ENCODE peak calls at places on chromosomes 6 and 20, in nine cellular contexts. A is ascending aorta, F is IMR-90, I is esophagus muscularis mucosa, P is tibial nerve, T is ovary, K is HCT116, S is PC-3, U is endodermal cell. R is an unnamed sample.

GRCh38 chr6:33585403-33586107 is 5.5 kb upstream of the BAK1 start:
- DNase-seq in A (peak; percentile 50), F (peak; percentile 55), I (peak; percentile 97), P (peak; percentile 79), T (peak; percentile 84), K (peak; percentile 62), S (peak; percentile 89), U (peak; percentile 95), R (peak; percentile 83)

GRCh38 chr6:43842231-43842794 is 72.3 kb downstream of the VEGFA start:
- DNase-seq in A (no peak), F (peak; percentile 72), I (no peak), P (no peak), T (no peak), K (no peak), S (peak; percentile 20), U (no peak), R (no peak)

GRCh38 chr6:5580736-5581568 is 319.6 kb downstream of the FARS2 start:
- DNase-seq in A (no peak), F (no peak), I (no peak), P (no peak), T (no peak), K (no peak), S (no peak), U (no peak), R (no peak)

GRCh38 chr20:6654490-6655247 is 112.8 kb upstream of the BMP2 start:
- DNase-seq in A (no peak), F (no peak), I (no peak), P (no peak), T (no peak), K (no peak), S (peak; percentile 76), U (no peak), R (no peak)

GRCh38 chr6:90715093-90715655 is 128.3 kb upstream of the MAP3K7 start:
- DNase-seq in A (no peak), F (peak; percentile 84), I (no peak), P (no peak), T (peak; percentile 51), K (no peak), S (no peak), U (no peak), R (no peak)

GRCh38 chr6:152070556-152070955 is 263.1 kb downstream of the ESR1 start:
- DNase-seq in A (no peak), F (no peak), I (no peak), P (no peak), T (no peak), K (no peak), S (no peak), U (no peak), R (no peak)

GRCh38 chr20:61798632-61799031 is 267.0 kb downstream of the TAF4 start:
- DNase-seq in A (no peak), F (no peak), I (no peak), P (no peak), T (no peak), K (no peak), S (no peak), U (no peak), R (no peak)

GRCh38 chr20:46049815-46050214 is 20.8 kb downstream of the SLC12A5 start:
- DNase-seq in A (no peak), F (no peak), I (no peak), P (no peak), T (no peak), K (no peak), S (no peak), U (no peak), R (no peak)

GRCh38 chr6:27669278-27669797 is 196.4 kb upstream of the ZNF184 start:
- DNase-seq in A (no peak), F (no peak), I (no peak), P (no peak), T (peak; percentile 29), K (no peak), S (peak; percentile 56), U (no peak), R (no peak)

GRCh38 chr20:62764156-62764935 is 31.9 kb upstream of the MRGBP start:
- DNase-seq in A (no peak), F (no peak), I (no peak), P (no peak), T (no peak), K (no peak), S (no peak), U (no peak), R (no peak)

GRCh38 chr6:32190054-32190945 is at the start of gene PBX2:
- DNase-seq in A (peak; percentile 66), F (peak; percentile 89), I (peak; percentile 98), P (peak; percentile 92), T (peak; percentile 96), K (peak; percentile 66), S (peak; percentile 74), U (peak; percentile 92), R (peak; percentile 86)

GRCh38 chr20:43722153-43722505 is 4.7 kb downstream of the GTSF1L start:
- DNase-seq in A (no peak), F (no peak), I (no peak), P (no peak), T (no peak), K (no peak), S (no peak), U (no peak), R (no peak)

GRCh38 chr6:33905081-33905609 is 101.3 kb upstream of the MLN start:
- DNase-seq in A (no peak), F (no peak), I (no peak), P (no peak), T (no peak), K (no peak), S (no peak), U (no peak), R (no peak)

GRCh38 chr6:138403324-138403800 is 661 bp upstream of the HEBP2 start:
- DNase-seq in A (no peak), F (no peak), I (peak; percentile 90), P (no peak), T (peak; percentile 61), K (no peak), S (no peak), U (peak; percentile 74), R (peak; percentile 45)

GRCh38 chr6:81834141-81834621 is 81.7 kb upstream of the TENT5A start:
- DNase-seq in A (no peak), F (peak; percentile 55), I (no peak), P (no peak), T (peak; percentile 66), K (no peak), S (peak; percentile 53), U (no peak), R (peak; percentile 59)

GRCh38 chr6:149334201-149334600 is 16.7 kb downstream of the TAB2 start:
- DNase-seq in A (no peak), F (peak; percentile 69), I (no peak), P (no peak), T (no peak), K (no peak), S (peak; percentile 80), U (no peak), R (no peak)

GRCh38 chr6:87074051-87074711 is 20.7 kb downstream of the CGA start:
- DNase-seq in A (no peak), F (no peak), I (no peak), P (no peak), T (no peak), K (no peak), S (no peak), U (no peak), R (peak; percentile 12)

GRCh38 chr6:1315560-1316386 is 3.9 kb downstream of the FOXQ1 start:
- DNase-seq in A (no peak), F (no peak), I (no peak), P (no peak), T (no peak), K (no peak), S (no peak), U (peak; percentile 62), R (no peak)

GRCh38 chr6:87670707-87671106 is 31.3 kb downstream of the AKIRIN2 start:
- DNase-seq in A (no peak), F (no peak), I (no peak), P (no peak), T (no peak), K (no peak), S (no peak), U (no peak), R (no peak)

GRCh38 chr6:154876776-154877175 is 118.3 kb upstream of the TIAM2 start:
- DNase-seq in A (no peak), F (no peak), I (no peak), P (no peak), T (no peak), K (no peak), S (no peak), U (no peak), R (no peak)

GRCh38 chr6:154878866-154879491 is 116.1 kb upstream of the TIAM2 start:
- DNase-seq in A (no peak), F (peak; percentile 69), I (peak; percentile 78), P (no peak), T (no peak), K (no peak), S (peak; percentile 63), U (no peak), R (no peak)

GRCh38 chr6:154872605-154873004 is 122.5 kb upstream of the TIAM2 start:
- DNase-seq in A (no peak), F (no peak), I (no peak), P (no peak), T (no peak), K (no peak), S (no peak), U (peak; percentile 60), R (no peak)

GRCh38 chr6:154874684-154875594 is 120.2 kb upstream of the TIAM2 start:
- DNase-seq in A (no peak), F (no peak), I (no peak), P (no peak), T (no peak), K (no peak), S (no peak), U (peak; percentile 62), R (no peak)
- H3K4me1 ChIP-seq in A (no peaks in the 10 kb centered on the region), F (peaks cover 6% of the 10 kb centered on the region), I (no peaks in the 10 kb centered on the region), P (no peaks in the 10 kb centered on the region), T (peaks cover 4% of the 10 kb centered on the region), K (no peaks in the 10 kb centered on the region), S (peaks cover 15% of the 10 kb centered on the region), U (peaks cover 5% of the 10 kb centered on the region), R (no peaks in the 10 kb centered on the region)

DNA sequence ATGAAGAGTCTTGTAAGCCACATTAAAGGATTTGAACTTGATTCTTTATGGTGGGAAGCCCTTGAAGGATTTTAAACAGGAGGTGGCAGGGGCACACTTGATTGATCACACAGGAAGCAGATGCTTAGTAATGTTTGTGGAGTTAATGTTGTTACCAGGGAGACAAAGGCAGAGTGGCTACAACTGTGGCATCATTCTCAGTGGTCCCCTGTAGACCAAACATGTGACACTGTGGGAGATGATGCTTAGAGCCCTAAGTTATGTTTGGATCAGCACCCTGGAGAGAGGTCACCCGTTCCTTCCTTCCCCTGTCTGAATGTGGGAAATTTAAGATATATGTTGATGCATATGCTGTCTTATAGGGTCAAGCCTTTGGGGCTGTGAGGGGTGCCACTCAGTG is 53.2 kb downstream of the EIF2S2 start:
- DNase-seq in A (no peak), F (peak; percentile 23), I (no peak), P (no peak), T (no peak), K (no peak), S (no peak), U (no peak), R (no peak)
- H3K27ac ChIP-seq in A (no peak overlapping the region), F (no peak overlapping the region), I (no peak overlapping the region), P (no peak overlapping the region), T (no peak overlapping the region), K (no peak overlapping the region), S (no peak overlapping the region), U (no peak overlapping the region), R (no peak overlapping the region)

GRCh38 chr6:10621847-10622246 is 72.6 kb downstream of the C6orf52 start:
- DNase-seq in A (no peak), F (no peak), I (no peak), P (no peak), T (no peak), K (no peak), S (no peak), U (peak; percentile 68), R (no peak)
- TF ChIP-seq CTCF in A (no peak), F (no peak), I (no peak), P (no peak), T (no peak), K (no peak), S (no peak), U (peak; percentile 48), R (no peak)

GRCh38 chr20:57391439-57392129 is 388 bp downstream of the RBM38 start:
- DNase-seq in A (no peak), F (no peak), I (no peak), P (no peak), T (peak; percentile 67), K (no peak), S (peak; percentile 34), U (no peak), R (no peak)
- H3K4me1 ChIP-seq in A (peaks cover 49% of the 10 kb centered on the region), F (peaks cover 9% of the 10 kb centered on the region), I (peaks cover 66% of the 10 kb centered on the region), P (peaks cover 58% of the 10 kb centered on the region), T (peaks cover 27% of the 10 kb centered on the region), K (peaks cover 24% of the 10 kb centered on the region), S (peaks cover 33% of the 10 kb centered on the region), U (peaks cover 7% of the 10 kb centered on the region), R (peaks cover 63% of the 10 kb centered on the region)

R was measured in heart right ventricle.